ENCODE peak calls at places on chromosomes 4 and X, in seven cellular contexts. E, A, T, U, X, G and Y are unnamed samples.

GRCh38 chrX:11461181-11462001 is 168.2 kb downstream of the AMELX start:
- DNase-seq in A (peak), T (no peak), G (no peak), U (no peak), X (no peak), E (peak), Y (peak)

GRCh38 chr4:102663073-102663472 is 97.7 kb downstream of the MANBA start:
- DNase-seq in T (no peak), A (no peak), U (no peak), E (no peak), G (no peak), X (no peak), Y (peak)

GRCh38 chr4:140877781-140878180 is 121.6 kb upstream of the TBC1D9 start:
- DNase-seq in T (no peak), A (no peak), U (no peak), G (no peak), X (no peak), E (no peak), Y (no peak)

GRCh38 chr4:84971319-84971932 is 4.9 kb upstream of the WDFY3 start:
- DNase-seq in E (no peak), U (no peak), X (no peak), G (peak), T (peak), A (peak), Y (peak)

GRCh38 chr4:70946944-70947343 is 44.8 kb downstream of the MOB1B start:
- DNase-seq in U (no peak), G (no peak), X (no peak), A (no peak), E (no peak), T (no peak), Y (peak)

GRCh38 chr4:128284317-128284716 is 3.3 kb downstream of the PGRMC2 start:
- DNase-seq in T (no peak), A (no peak), G (no peak), X (no peak), E (no peak), U (no peak), Y (no peak)

GRCh38 chr4:185592845-185593488 is 57.7 kb upstream of the PDLIM3 start:
- DNase-seq in U (no peak), E (no peak), T (no peak), A (peak), G (no peak), X (no peak), Y (no peak)

GRCh38 chrX:118975831-118976598 is 1.6 kb downstream of the LONRF3 start:
- DNase-seq in X (no peak), G (peak), T (peak), A (peak), U (no peak), E (peak), Y (peak)

GRCh38 chr4:37909690-37910486 is 19.0 kb downstream of the TBC1D1 start:
- DNase-seq in G (no peak), X (no peak), T (no peak), E (no peak), U (no peak), A (no peak), Y (no peak)

GRCh38 chrX:123487674-123488073 is 245.2 kb downstream of the THOC2 start:
- DNase-seq in T (no peak), X (no peak), A (no peak), E (no peak), U (no peak), G (no peak), Y (no peak)

GRCh38 chr4:16916719-16917337 is 18.4 kb upstream of the LDB2 start:
- DNase-seq in X (peak), G (peak), A (peak), E (peak), T (peak), U (peak), Y (no peak)

GRCh38 chr4:73707918-73708577 is 32.3 kb upstream of the CXCL8 start:
- DNase-seq in E (peak), X (no peak), A (peak), G (no peak), U (no peak), T (no peak), Y (peak)

GRCh38 chr4:159010563-159011260 is 92.2 kb upstream of the RAPGEF2 start:
- DNase-seq in A (peak), E (no peak), U (no peak), T (no peak), X (no peak), G (peak), Y (peak)

GRCh38 chrX:445727-446126 is 59.0 kb upstream of the PPP2R3B start:
- DNase-seq in A (no peak), E (no peak), T (no peak), X (no peak), G (no peak), U (no peak), Y (no peak)

GRCh38 chr4:98166025-98166730 is 22.9 kb upstream of the STPG2 start:
- DNase-seq in E (no peak), T (no peak), A (peak), X (no peak), U (no peak), G (no peak), Y (peak)

GRCh38 chr4:137032242-137032641 is 500.1 kb downstream of the PCDH18 start:
- DNase-seq in A (no peak), G (no peak), E (no peak), T (no peak), U (no peak), X (no peak), Y (no peak)

GRCh38 chr4:82372874-82373815 is 646 bp downstream of the HNRNPD start:
- DNase-seq in X (peak), U (peak), A (peak), T (peak), G (peak), E (peak), Y (peak)

GRCh38 chrX:13304052-13304451 is 15.8 kb downstream of the ATXN3L start:
- DNase-seq in X (no peak), G (no peak), A (no peak), U (no peak), E (no peak), T (no peak), Y (no peak)

GRCh38 chr4:129092636-129093172 is 635 bp downstream of the SCLT1 start:
- DNase-seq in U (no peak), E (no peak), X (no peak), T (no peak), A (no peak), G (no peak), Y (peak)

GRCh38 chrX:43750248-43750676 is 94.2 kb downstream of the MAOA start:
- DNase-seq in A (peak), X (peak), U (no peak), G (peak), E (peak), T (peak), Y (peak)

GRCh38 chr4:150240011-150240410 is 161.8 kb downstream of the DCLK2 start:
- DNase-seq in A (no peak), T (no peak), G (no peak), U (no peak), E (no peak), X (no peak), Y (no peak)

GRCh38 chr4:95165926-95166524 is 382.7 kb downstream of the UNC5C start:
- DNase-seq in X (no peak), T (peak), A (peak), E (peak), G (peak), U (peak), Y (peak)

GRCh38 chr4:112257098-112257497 is 25.5 kb downstream of the AP1AR start:
- DNase-seq in A (no peak), X (no peak), E (no peak), U (no peak), G (peak), T (no peak), Y (no peak)

GRCh38 chrX:5051831-5052491 is 1176.7 kb downstream of the NLGN4X start:
- DNase-seq in U (no peak), E (no peak), A (peak), T (no peak), X (no peak), G (no peak), Y (no peak)

GRCh38 chr4:128635141-128635911 is 174.2 kb upstream of the JADE1 start:
- DNase-seq in U (no peak), T (no peak), G (peak), A (peak), X (peak), E (peak), Y (peak)

GRCh38 chrX:102712216-102712966 is at the start of gene GPRASP2:
- DNase-seq in A (peak), U (no peak), G (no peak), E (peak), X (peak), T (peak), Y (no peak)

GRCh38 chr4:48194986-48195773 is 61.1 kb upstream of the TXK start:
- DNase-seq in G (no peak), A (no peak), T (peak), X (no peak), U (no peak), E (no peak), Y (peak)

GRCh38 chrX:132218100-132218807 is 993 bp downstream of the RAP2C start:
- DNase-seq in A (peak), G (peak), X (peak), T (peak), U (peak), E (peak), Y (peak)

GRCh38 chr4:6701371-6701770 is 7.7 kb downstream of the S100P start:
- DNase-seq in A (peak), X (peak), G (peak), E (peak), U (no peak), T (no peak), Y (no peak)

GRCh38 chrX:41335590-41336331 is 1.8 kb downstream of the DDX3X start:
- DNase-seq in G (no peak), U (no peak), A (no peak), T (no peak), X (no peak), E (no peak), Y (peak)

GRCh38 chrX:107935664-107936433 is 46.3 kb downstream of the TEX13B start:
- DNase-seq in G (no peak), X (peak), A (peak), U (no peak), E (no peak), T (no peak), Y (no peak)

GRCh38 chr4:184824776-184825393 is 883 bp downstream of the ACSL1 start:
- DNase-seq in E (no peak), U (no peak), X (no peak), G (no peak), T (no peak), A (no peak), Y (no peak)

GRCh38 chr4:53629296-53629695 is 38.0 kb upstream of the LNX1 start:
- DNase-seq in U (no peak), G (no peak), T (no peak), A (no peak), X (no peak), E (no peak), Y (no peak)

GRCh38 chr4:73912191-73912590 is 43.0 kb downstream of the CXCL1 start:
- DNase-seq in U (no peak), G (no peak), A (no peak), E (no peak), X (no peak), T (no peak), Y (no peak)

GRCh38 chr4:52968696-52969095 is 106.6 kb downstream of the RASL11B start:
- DNase-seq in E (no peak), A (no peak), G (no peak), X (no peak), T (no peak), U (no peak), Y (no peak)

GRCh38 chr4:107665001-107665400 is 55.0 kb downstream of the PAPSS1 start:
- DNase-seq in T (no peak), A (no peak), G (no peak), U (no peak), X (no peak), E (no peak), Y (peak)

GRCh38 chrX:153910446-153910845 is 6.0 kb downstream of the AVPR2 start:
- DNase-seq in A (no peak), E (no peak), X (no peak), U (no peak), G (no peak), T (no peak), Y (no peak)
- TF ChIP-seq RAD21 in A (no peak), E (no peak), X (no peak), U (no peak), G (no peak), T (no peak), Y (no peak)

GRCh38 chr4:156976147-156976546 is 4.5 kb upstream of the PDGFC start:
- DNase-seq in T (no peak), A (no peak), G (no peak), U (no peak), X (no peak), E (no peak), Y (peak)
- TF ChIP-seq RFX5 in T (no peak), A (no peak), G (no peak), U (no peak), X (no peak), E (no peak), Y (no peak)

GRCh38 chrX:144896323-144896722 is 351.0 kb upstream of the SPANXN1 start:
- DNase-seq in E (no peak), T (peak), X (no peak), A (no peak), G (no peak), U (no peak), Y (no peak)
- TF ChIP-seq RAD21 in E (no peak), T (no peak), X (peak), A (no peak), G (no peak), U (peak), Y (no peak)

DNA sequence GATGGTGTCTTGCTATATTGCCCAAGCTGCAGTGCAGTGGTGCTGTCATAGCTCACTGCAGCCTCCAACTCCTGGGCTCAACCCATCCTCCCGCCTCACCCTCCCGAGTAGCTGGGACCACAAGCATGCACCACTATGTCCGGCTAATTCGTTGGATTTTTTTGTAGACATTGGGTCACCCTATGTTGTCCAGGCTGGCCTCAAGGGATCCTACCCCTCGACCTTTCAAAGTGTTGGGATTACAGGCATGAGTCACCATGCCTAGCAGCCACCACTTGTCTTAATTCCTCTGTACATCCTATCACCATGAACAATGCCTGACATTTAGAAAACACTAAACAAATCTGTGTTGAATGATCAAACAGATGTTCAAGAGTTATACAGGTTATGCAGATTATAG is 76.7 kb downstream of the NLGN4X start:
- DNase-seq in X (no peak), A (no peak), T (no peak), U (no peak), E (no peak), G (no peak), Y (no peak)
- TF ChIP-seq RFX5 in X (no peak), A (no peak), T (no peak), U (no peak), E (no peak), G (no peak), Y (no peak)